ENCODE peak calls at places on chromosome 14, in five cellular contexts. S is NCI-H460, O is fibroblast of lung, Z is adipocyte, H is mesendoderm. X is an unnamed sample.

GRCh38 chr14:57402173-57402852 is 11.9 kb downstream of the NAA30 start:
- DNase-seq in Z (no peak), H (no peak), O (no peak), S (no peak), X (no peak)

GRCh38 chr14:52182853-52183252 is 84.6 kb upstream of the PTGDR start:
- DNase-seq in Z (no peak), S (no peak), O (no peak), H (no peak), X (no peak)

GRCh38 chr14:77123381-77124344 is 17.9 kb downstream of the ZDHHC22 start:
- DNase-seq in O (no peak), S (no peak), Z (no peak), H (peak), X (no peak)

GRCh38 chr14:30753452-30753851 is 120.9 kb upstream of the COCH start:
- DNase-seq in H (no peak), Z (no peak), O (no peak), S (no peak), X (no peak)

GRCh38 chr14:81613341-81614045 is 79.8 kb upstream of the SEL1L start:
- DNase-seq in Z (no peak), H (peak), O (no peak), S (no peak), X (no peak)

GRCh38 chr14:99760817-99761216 is 32.4 kb upstream of the EML1 start:
- DNase-seq in Z (no peak), S (no peak), H (no peak), O (no peak), X (no peak)

GRCh38 chr14:24818054-24818822 is 184.2 kb upstream of the GZMB start:
- DNase-seq in H (no peak), S (no peak), O (peak), Z (no peak), X (no peak)

GRCh38 chr14:31827325-31827724 is 249.8 kb upstream of the ARHGAP5 start:
- DNase-seq in Z (no peak), S (no peak), O (no peak), H (no peak), X (no peak)

GRCh38 chr14:72644038-72644437 is 249.9 kb downstream of the DPF3 start:
- DNase-seq in S (no peak), H (no peak), Z (no peak), O (no peak), X (no peak)

GRCh38 chr14:91311284-91311662 is 66.8 kb upstream of the GPR68 start:
- DNase-seq in Z (no peak), H (no peak), O (no peak), S (no peak), X (no peak)

GRCh38 chr14:61528591-61529021 is 166.7 kb upstream of the HIF1A start:
- DNase-seq in O (peak), S (no peak), H (no peak), Z (peak), X (peak)

GRCh38 chr14:23379331-23380196 is 2.7 kb downstream of the CMTM5 start:
- DNase-seq in S (peak), H (peak), O (peak), Z (peak), X (no peak)

GRCh38 chr14:102227184-102227964 is 77.6 kb downstream of the MOK start:
- DNase-seq in S (no peak), H (no peak), O (no peak), Z (no peak), X (no peak)

GRCh38 chr14:68814376-68815287 is 21.8 kb upstream of the ZFP36L1 start:
- DNase-seq in O (peak), H (peak), S (no peak), Z (peak), X (no peak)

GRCh38 chr14:92578511-92578910 is 64.9 kb downstream of the RIN3 start:
- DNase-seq in O (peak), S (no peak), Z (no peak), H (no peak), X (no peak)

GRCh38 chr14:104787736-104788532 is 7.6 kb downstream of the AKT1 start:
- DNase-seq in S (no peak), H (no peak), Z (no peak), O (no peak), X (no peak)

GRCh38 chr14:75303415-75303814 is 24.8 kb downstream of the FOS start:
- DNase-seq in Z (peak), H (peak), O (peak), S (peak), X (peak)

GRCh38 chr14:75132374-75133086 is 5.7 kb upstream of the NEK9 start:
- DNase-seq in Z (peak), O (peak), S (peak), H (peak), X (peak)

GRCh38 chr14:72884386-72884785 is 9.5 kb downstream of the DPF3 start:
- DNase-seq in Z (no peak), S (no peak), H (no peak), O (no peak), X (no peak)

GRCh38 chr14:104085032-104085888 is at the start of gene ASPG:
- DNase-seq in H (peak), O (no peak), S (no peak), Z (peak), X (no peak)

GRCh38 chr14:35361141-35361480 is 43.4 kb downstream of the NFKBIA start:
- DNase-seq in Z (no peak), H (no peak), S (no peak), O (no peak), X (no peak)

GRCh38 chr14:100145682-100146464 is 13.6 kb downstream of the DEGS2 start:
- DNase-seq in S (no peak), H (no peak), O (no peak), Z (no peak), X (no peak)

GRCh38 chr14:58297412-58297761 is 968 bp upstream of the ARID4A start:
- DNase-seq in Z (peak), S (peak), O (no peak), H (no peak), X (peak)

GRCh38 chr14:33668066-33668465 is 282.8 kb downstream of the EGLN3 start:
- DNase-seq in H (no peak), O (peak), Z (no peak), S (no peak), X (no peak)

GRCh38 chr14:49173765-49174373 is 412.3 kb downstream of the RPS29 start:
- DNase-seq in S (peak), O (peak), Z (peak), H (peak), X (peak)

GRCh38 chr14:35261774-35262173 is 30.4 kb upstream of the PSMA6 start:
- DNase-seq in S (no peak), H (peak), O (no peak), Z (peak), X (no peak)

GRCh38 chr14:30053103-30053502 is 125.5 kb upstream of the PRKD1 start:
- DNase-seq in S (no peak), O (no peak), H (no peak), Z (no peak), X (no peak)

GRCh38 chr14:101112351-101113107 is 209.0 kb upstream of the RTL1 start:
- DNase-seq in O (no peak), Z (no peak), S (no peak), H (no peak), X (no peak)

GRCh38 chr14:64202731-64203130 is 91.4 kb downstream of the ESR2 start:
- DNase-seq in O (no peak), H (no peak), S (no peak), Z (no peak), X (no peak)

GRCh38 chr14:69569859-69570258 is 4.8 kb downstream of the CCDC177 start:
- DNase-seq in H (no peak), Z (no peak), O (no peak), S (no peak), X (no peak)

GRCh38 chr14:74963705-74964271 is 8.4 kb upstream of the PGF start:
- DNase-seq in H (no peak), S (no peak), O (peak), Z (no peak), X (no peak)

GRCh38 chr14:54392131-54392859 is 4.5 kb upstream of the CDKN3 start:
- DNase-seq in S (no peak), Z (no peak), H (no peak), O (no peak), X (no peak)

GRCh38 chr14:94897092-94897491 is 127.2 kb upstream of the GSC start:
- DNase-seq in O (peak), Z (peak), S (no peak), H (no peak), X (no peak)